ENCODE peak calls at places on chromosomes 12 and 14, in eight cellular contexts. One of them, this sample, is unnamed.

GRCh38 chr12:8077207-8077606 is 4.9 kb upstream of the NECAP1 start:
- DNase-seq in H1: no peak
- DNase-seq in SK-N-SH: peak; percentile 17
- DNase-seq in tibial nerve: no peak
- DNase-seq in esophagus muscularis mucosa: no peak
- DNase-seq in ovary: no peak
- DNase-seq in GM12878: no peak
- DNase-seq in A549: no peak
- DNase-seq in this sample: no peak

GRCh38 chr14:51933191-51933590 is 56.2 kb upstream of the RTRAF start:
- DNase-seq in tibial nerve: no peak
- DNase-seq in H1: no peak
- DNase-seq in A549: no peak
- DNase-seq in ovary: no peak
- DNase-seq in esophagus muscularis mucosa: no peak
- DNase-seq in GM12878: no peak
- DNase-seq in SK-N-SH: no peak
- DNase-seq in this sample: no peak

GRCh38 chr12:92394895-92395294 is 249.2 kb upstream of the BTG1 start:
- DNase-seq in GM12878: no peak
- DNase-seq in A549: no peak
- DNase-seq in H1: no peak
- DNase-seq in tibial nerve: no peak
- DNase-seq in ovary: no peak
- DNase-seq in SK-N-SH: no peak
- DNase-seq in esophagus muscularis mucosa: peak; percentile 8
- DNase-seq in this sample: no peak

GRCh38 chr14:88384653-88385205 is 728 bp upstream of the SPATA7 start:
- DNase-seq in H1: no peak
- DNase-seq in SK-N-SH: peak; percentile 4
- DNase-seq in esophagus muscularis mucosa: no peak
- DNase-seq in GM12878: no peak
- DNase-seq in tibial nerve: peak; percentile 41
- DNase-seq in ovary: peak; percentile 11
- DNase-seq in A549: no peak
- DNase-seq in this sample: no peak

GRCh38 chr14:90760591-90761316 is 55.5 kb downstream of the TTC7B start:
- DNase-seq in tibial nerve: no peak
- DNase-seq in A549: peak; percentile 52
- DNase-seq in GM12878: no peak
- DNase-seq in SK-N-SH: peak; percentile 48
- DNase-seq in ovary: no peak
- DNase-seq in H1: no peak
- DNase-seq in esophagus muscularis mucosa: peak; percentile 66
- DNase-seq in this sample: no peak

GRCh38 chr12:79012616-79013015 is 148.0 kb downstream of the SYT1 start:
- DNase-seq in A549: no peak
- DNase-seq in SK-N-SH: no peak
- DNase-seq in GM12878: no peak
- DNase-seq in tibial nerve: no peak
- DNase-seq in esophagus muscularis mucosa: no peak
- DNase-seq in ovary: no peak
- DNase-seq in H1: no peak
- DNase-seq in this sample: no peak

GRCh38 chr12:112939761-112940357 is 1.6 kb downstream of the OAS3 start:
- DNase-seq in H1: no peak
- DNase-seq in ovary: no peak
- DNase-seq in tibial nerve: no peak
- DNase-seq in SK-N-SH: peak; percentile 56
- DNase-seq in A549: no peak
- DNase-seq in esophagus muscularis mucosa: no peak
- DNase-seq in GM12878: peak; percentile 65
- DNase-seq in this sample: no peak

GRCh38 chr14:31968912-31969311 is 108.2 kb upstream of the ARHGAP5 start:
- DNase-seq in GM12878: no peak
- DNase-seq in H1: no peak
- DNase-seq in tibial nerve: no peak
- DNase-seq in A549: no peak
- DNase-seq in ovary: no peak
- DNase-seq in SK-N-SH: no peak
- DNase-seq in esophagus muscularis mucosa: no peak
- DNase-seq in this sample: no peak

GRCh38 chr14:90140298-90140955 is 78.6 kb downstream of the KCNK13 start:
- DNase-seq in tibial nerve: no peak
- DNase-seq in H1: no peak
- DNase-seq in A549: no peak
- DNase-seq in SK-N-SH: no peak
- DNase-seq in GM12878: no peak
- DNase-seq in esophagus muscularis mucosa: no peak
- DNase-seq in ovary: no peak
- DNase-seq in this sample: no peak

GRCh38 chr12:12723681-12724420 is 6.7 kb downstream of the CDKN1B start:
- DNase-seq in A549: peak; percentile 21
- DNase-seq in ovary: peak; percentile 48
- DNase-seq in esophagus muscularis mucosa: peak; percentile 91
- DNase-seq in SK-N-SH: peak; percentile 76
- DNase-seq in H1: no peak
- DNase-seq in tibial nerve: peak; percentile 36
- DNase-seq in GM12878: no peak
- DNase-seq in this sample: peak; percentile 54

GRCh38 chr12:4417471-4417870 is 28.1 kb downstream of the FGF6 start:
- DNase-seq in ovary: no peak
- DNase-seq in H1: no peak
- DNase-seq in GM12878: no peak
- DNase-seq in A549: no peak
- DNase-seq in tibial nerve: no peak
- DNase-seq in esophagus muscularis mucosa: no peak
- DNase-seq in SK-N-SH: peak; percentile 30
- DNase-seq in this sample: no peak

GRCh38 chr12:109763201-109763841 is 49.7 kb downstream of the FAM222A start:
- DNase-seq in H1: no peak
- DNase-seq in esophagus muscularis mucosa: no peak
- DNase-seq in tibial nerve: no peak
- DNase-seq in A549: no peak
- DNase-seq in GM12878: no peak
- DNase-seq in SK-N-SH: no peak
- DNase-seq in ovary: no peak
- DNase-seq in this sample: peak; percentile 22

GRCh38 chr12:32000373-32001005 is 41.3 kb downstream of the RESF1 start:
- DNase-seq in SK-N-SH: no peak
- DNase-seq in H1: no peak
- DNase-seq in tibial nerve: no peak
- DNase-seq in ovary: no peak
- DNase-seq in GM12878: no peak
- DNase-seq in A549: no peak
- DNase-seq in esophagus muscularis mucosa: no peak
- DNase-seq in this sample: no peak

GRCh38 chr14:75720828-75721227 is 59.8 kb downstream of the TTLL5 start:
- DNase-seq in GM12878: no peak
- DNase-seq in tibial nerve: peak; percentile 44
- DNase-seq in SK-N-SH: no peak
- DNase-seq in ovary: peak; percentile 55
- DNase-seq in H1: no peak
- DNase-seq in A549: no peak
- DNase-seq in esophagus muscularis mucosa: no peak
- DNase-seq in this sample: no peak

GRCh38 chr14:46580941-46581671 is 70.5 kb downstream of the RPL10L start:
- DNase-seq in SK-N-SH: peak; percentile 0
- DNase-seq in A549: no peak
- DNase-seq in ovary: no peak
- DNase-seq in tibial nerve: no peak
- DNase-seq in esophagus muscularis mucosa: no peak
- DNase-seq in GM12878: no peak
- DNase-seq in H1: peak; percentile 2
- DNase-seq in this sample: peak; percentile 14

GRCh38 chr12:95726903-95727302 is 63.7 kb downstream of the NTN4 start:
- DNase-seq in H1: no peak
- DNase-seq in GM12878: no peak
- DNase-seq in SK-N-SH: no peak
- DNase-seq in ovary: no peak
- DNase-seq in A549: no peak
- DNase-seq in esophagus muscularis mucosa: no peak
- DNase-seq in tibial nerve: no peak
- DNase-seq in this sample: no peak

GRCh38 chr12:48882972-48883304 is 17.3 kb upstream of the RND1 start:
- DNase-seq in tibial nerve: no peak
- DNase-seq in ovary: no peak
- DNase-seq in GM12878: no peak
- DNase-seq in SK-N-SH: no peak
- DNase-seq in esophagus muscularis mucosa: no peak
- DNase-seq in A549: no peak
- DNase-seq in H1: no peak
- DNase-seq in this sample: no peak

GRCh38 chr12:51307655-51308593 is 16.1 kb downstream of the BIN2 start:
- DNase-seq in esophagus muscularis mucosa: no peak
- DNase-seq in SK-N-SH: no peak
- DNase-seq in A549: peak; percentile 89
- DNase-seq in GM12878: no peak
- DNase-seq in H1: no peak
- DNase-seq in tibial nerve: no peak
- DNase-seq in ovary: no peak
- DNase-seq in this sample: peak; percentile 60

DNA sequence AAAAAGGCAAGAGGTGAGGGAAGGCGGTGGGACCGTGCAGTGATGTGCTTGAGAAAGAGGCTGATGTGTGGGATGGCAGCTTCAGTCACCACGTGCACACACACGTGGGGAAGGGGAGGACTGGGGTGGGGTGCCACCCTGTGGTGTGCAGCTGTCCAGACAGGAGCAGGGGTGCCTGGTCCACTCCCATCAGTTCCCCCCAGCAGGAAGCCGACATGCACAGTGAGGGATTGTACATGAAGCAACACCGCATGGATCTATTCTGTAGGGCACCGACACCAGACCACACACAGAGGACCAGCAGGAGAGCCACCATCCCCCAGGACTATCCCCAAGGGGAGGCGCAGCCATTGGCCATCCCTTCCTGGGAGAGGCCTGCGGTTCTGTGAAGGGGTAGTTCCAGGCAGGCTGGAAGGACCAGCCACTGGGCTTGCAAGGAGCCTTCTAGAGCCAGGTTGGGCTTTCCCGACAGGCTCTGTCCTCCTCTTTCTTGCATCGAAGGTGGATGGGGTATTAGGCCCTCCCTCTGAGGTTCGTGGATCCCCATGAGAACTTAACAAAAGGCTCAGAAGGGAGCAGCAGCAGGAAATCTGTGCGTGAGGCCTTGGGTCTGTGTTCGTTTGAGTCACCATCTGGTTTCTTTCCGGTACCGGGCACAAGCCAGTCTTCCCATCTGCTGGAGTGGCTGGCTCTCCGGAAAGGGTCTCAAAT is 59.7 kb downstream of the PLEKHG3 start:
- DNase-seq in A549: no peak
- DNase-seq in ovary: peak; percentile 44
- DNase-seq in GM12878: no peak
- DNase-seq in H1: no peak
- DNase-seq in esophagus muscularis mucosa: no peak
- DNase-seq in SK-N-SH: peak; percentile 50
- DNase-seq in tibial nerve: peak; percentile 15
- DNase-seq in this sample: peak; percentile 8
- TF ChIP-seq EP300 in A549: no peak
- TF ChIP-seq EP300 in ovary: no peak
- TF ChIP-seq EP300 in GM12878: no peak
- TF ChIP-seq EP300 in H1: no peak
- TF ChIP-seq EP300 in esophagus muscularis mucosa: no peak
- TF ChIP-seq EP300 in SK-N-SH: no peak
- TF ChIP-seq EP300 in tibial nerve: no peak
- TF ChIP-seq EP300 in this sample: no peak

DNA sequence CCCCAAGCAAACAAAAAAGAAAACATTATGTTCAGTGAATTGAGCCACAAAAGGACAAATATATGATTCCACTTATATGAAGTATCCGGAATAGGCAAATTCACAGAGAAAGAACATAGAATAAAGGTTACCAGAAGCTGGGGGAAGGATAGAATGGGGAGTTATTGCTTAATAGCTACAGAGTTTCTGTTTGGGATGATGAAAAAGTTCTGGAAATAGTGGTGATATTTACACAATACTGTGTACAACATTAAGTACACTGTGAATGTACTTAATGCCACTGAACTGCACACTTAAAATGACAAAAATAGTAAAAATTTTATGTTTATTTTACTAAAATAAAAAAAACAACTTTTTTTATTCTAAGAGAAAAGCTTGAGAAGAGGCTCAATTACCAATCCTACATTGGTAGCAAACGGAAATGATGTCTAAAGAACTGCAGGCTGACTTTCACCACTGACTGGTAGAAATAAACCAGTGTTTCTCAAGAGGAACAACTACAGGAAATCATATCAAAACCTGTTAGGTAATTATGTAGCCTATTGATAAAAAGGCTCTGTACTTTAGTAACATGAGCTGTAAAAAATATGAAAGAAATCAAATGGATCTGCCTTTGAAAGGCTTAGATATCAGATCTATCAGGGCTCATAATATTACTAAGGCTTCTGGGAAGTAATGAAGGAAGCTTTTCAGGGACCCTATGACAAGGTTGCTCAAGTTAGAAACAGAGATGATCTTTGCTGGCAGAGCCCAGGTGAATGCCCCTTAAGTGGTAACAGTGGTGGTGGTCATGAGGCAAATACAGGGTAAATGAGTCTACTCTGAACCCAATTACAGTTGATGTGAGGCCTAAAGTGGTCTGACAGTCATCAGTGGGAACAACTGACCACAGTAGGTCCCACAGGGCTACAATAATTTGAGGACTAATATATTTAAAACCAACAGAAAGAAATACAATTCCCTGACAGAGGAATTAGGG is 41.3 kb downstream of the BAZ1A start:
- DNase-seq in H1: no peak
- DNase-seq in esophagus muscularis mucosa: no peak
- DNase-seq in SK-N-SH: no peak
- DNase-seq in ovary: no peak
- DNase-seq in tibial nerve: no peak
- DNase-seq in GM12878: no peak
- DNase-seq in A549: no peak
- DNase-seq in this sample: no peak
- H3K4me1 ChIP-seq in H1: no peaks in the 10 kb centered on the region
- H3K4me1 ChIP-seq in esophagus muscularis mucosa: no peaks in the 10 kb centered on the region
- H3K4me1 ChIP-seq in SK-N-SH: no peaks in the 10 kb centered on the region
- H3K4me1 ChIP-seq in ovary: peaks cover 3% of the 10 kb centered on the region
- H3K4me1 ChIP-seq in tibial nerve: no peaks in the 10 kb centered on the region
- H3K4me1 ChIP-seq in GM12878: no peaks in the 10 kb centered on the region
- H3K4me1 ChIP-seq in A549: peaks cover 18% of the 10 kb centered on the region
- H3K4me1 ChIP-seq in this sample: no peaks in the 10 kb centered on the region

GRCh38 chr14:87181288-87181687 is 811.7 kb downstream of the GALC start:
- DNase-seq in esophagus muscularis mucosa: no peak
- DNase-seq in A549: no peak
- DNase-seq in SK-N-SH: no peak
- DNase-seq in GM12878: no peak
- DNase-seq in H1: no peak
- DNase-seq in ovary: no peak
- DNase-seq in tibial nerve: no peak
- DNase-seq in this sample: no peak
- TF ChIP-seq EP300 in esophagus muscularis mucosa: no peak
- TF ChIP-seq EP300 in A549: no peak
- TF ChIP-seq EP300 in SK-N-SH: no peak
- TF ChIP-seq EP300 in GM12878: no peak
- TF ChIP-seq EP300 in H1: no peak
- TF ChIP-seq EP300 in ovary: no peak
- TF ChIP-seq EP300 in tibial nerve: no peak
- TF ChIP-seq EP300 in this sample: no peak

GRCh38 chr14:104789752-104790743 is 5.5 kb downstream of the AKT1 start:
- DNase-seq in ovary: no peak
- DNase-seq in tibial nerve: no peak
- DNase-seq in SK-N-SH: no peak
- DNase-seq in esophagus muscularis mucosa: no peak
- DNase-seq in GM12878: no peak
- DNase-seq in H1: no peak
- DNase-seq in A549: no peak
- DNase-seq in this sample: no peak
- H3K4me1 ChIP-seq in ovary: peaks cover 27% of the 10 kb centered on the region
- H3K4me1 ChIP-seq in tibial nerve: no peaks in the 10 kb centered on the region
- H3K4me1 ChIP-seq in SK-N-SH: peaks cover 21% of the 10 kb centered on the region
- H3K4me1 ChIP-seq in esophagus muscularis mucosa: peaks cover 83% of the 10 kb centered on the region
- H3K4me1 ChIP-seq in GM12878: peaks cover 10% of the 10 kb centered on the region
- H3K4me1 ChIP-seq in H1: peaks cover 10% of the 10 kb centered on the region
- H3K4me1 ChIP-seq in A549: peaks cover 27% of the 10 kb centered on the region
- H3K4me1 ChIP-seq in this sample: peaks cover 39% of the 10 kb centered on the region